ENCODE peak calls at places on chromosome 10, in six cellular contexts. One of them, this sample, is unnamed.

GRCh38 chr10:51590802-51591201 is 108.6 kb downstream of the CSTF2T start:
- DNase-seq in astrocyte: no peak
- DNase-seq in osteocyte: no peak
- DNase-seq in RWPE1: no peak
- DNase-seq in CD4-positive, alpha-beta T cell: no peak
- DNase-seq in CD8-positive, alpha-beta T cell: no peak
- DNase-seq in this sample: no peak

GRCh38 chr10:6218692-6219493 is 16.2 kb downstream of the PFKFB3 start:
- DNase-seq in CD8-positive, alpha-beta T cell: no peak
- DNase-seq in RWPE1: peak
- DNase-seq in CD4-positive, alpha-beta T cell: no peak
- DNase-seq in osteocyte: no peak
- DNase-seq in astrocyte: peak
- DNase-seq in this sample: no peak

GRCh38 chr10:30493609-30494530 is 59.9 kb downstream of the MAP3K8 start:
- DNase-seq in osteocyte: no peak
- DNase-seq in RWPE1: no peak
- DNase-seq in CD4-positive, alpha-beta T cell: no peak
- DNase-seq in astrocyte: peak
- DNase-seq in CD8-positive, alpha-beta T cell: no peak
- DNase-seq in this sample: no peak

GRCh38 chr10:108411181-108411580 is 1246.7 kb upstream of the SORCS1 start:
- DNase-seq in astrocyte: no peak
- DNase-seq in CD4-positive, alpha-beta T cell: no peak
- DNase-seq in RWPE1: no peak
- DNase-seq in osteocyte: no peak
- DNase-seq in CD8-positive, alpha-beta T cell: no peak
- DNase-seq in this sample: no peak

GRCh38 chr10:132376394-132376851 is 20.6 kb upstream of the PWWP2B start:
- DNase-seq in RWPE1: no peak
- DNase-seq in CD8-positive, alpha-beta T cell: no peak
- DNase-seq in CD4-positive, alpha-beta T cell: no peak
- DNase-seq in astrocyte: no peak
- DNase-seq in osteocyte: no peak
- DNase-seq in this sample: no peak

GRCh38 chr10:84188815-84189214 is 5.5 kb upstream of the CDHR1 start:
- DNase-seq in CD8-positive, alpha-beta T cell: no peak
- DNase-seq in osteocyte: no peak
- DNase-seq in CD4-positive, alpha-beta T cell: no peak
- DNase-seq in astrocyte: no peak
- DNase-seq in RWPE1: no peak
- DNase-seq in this sample: no peak

GRCh38 chr10:43857206-43857952 is 208.7 kb upstream of the ZNF32 start:
- DNase-seq in osteocyte: no peak
- DNase-seq in RWPE1: no peak
- DNase-seq in CD4-positive, alpha-beta T cell: no peak
- DNase-seq in astrocyte: peak
- DNase-seq in CD8-positive, alpha-beta T cell: peak
- DNase-seq in this sample: no peak

GRCh38 chr10:100725041-100725440 is 20.3 kb upstream of the PAX2 start:
- DNase-seq in RWPE1: no peak
- DNase-seq in CD8-positive, alpha-beta T cell: no peak
- DNase-seq in osteocyte: no peak
- DNase-seq in astrocyte: peak
- DNase-seq in CD4-positive, alpha-beta T cell: no peak
- DNase-seq in this sample: peak

GRCh38 chr10:35765039-35765662 is 123.1 kb upstream of the FZD8 start:
- DNase-seq in RWPE1: no peak
- DNase-seq in CD4-positive, alpha-beta T cell: no peak
- DNase-seq in astrocyte: no peak
- DNase-seq in osteocyte: no peak
- DNase-seq in CD8-positive, alpha-beta T cell: no peak
- DNase-seq in this sample: no peak

GRCh38 chr10:113007821-113008220 is 57.8 kb downstream of the TCF7L2 start:
- DNase-seq in CD8-positive, alpha-beta T cell: no peak
- DNase-seq in CD4-positive, alpha-beta T cell: no peak
- DNase-seq in RWPE1: no peak
- DNase-seq in astrocyte: no peak
- DNase-seq in osteocyte: no peak
- DNase-seq in this sample: no peak

GRCh38 chr10:109696981-109697775 is 226.1 kb downstream of the XPNPEP1 start:
- DNase-seq in RWPE1: no peak
- DNase-seq in astrocyte: no peak
- DNase-seq in CD8-positive, alpha-beta T cell: no peak
- DNase-seq in osteocyte: no peak
- DNase-seq in CD4-positive, alpha-beta T cell: no peak
- DNase-seq in this sample: no peak

GRCh38 chr10:28984431-28984830 is 304.4 kb upstream of the LYZL1 start:
- DNase-seq in osteocyte: no peak
- DNase-seq in astrocyte: peak
- DNase-seq in CD8-positive, alpha-beta T cell: no peak
- DNase-seq in CD4-positive, alpha-beta T cell: no peak
- DNase-seq in RWPE1: peak
- DNase-seq in this sample: no peak

GRCh38 chr10:86693721-86694369 is 25.5 kb downstream of the LDB3 start:
- DNase-seq in RWPE1: peak
- DNase-seq in CD4-positive, alpha-beta T cell: peak
- DNase-seq in osteocyte: no peak
- DNase-seq in CD8-positive, alpha-beta T cell: peak
- DNase-seq in astrocyte: peak
- DNase-seq in this sample: peak

GRCh38 chr10:118587881-118588651 is 7.4 kb downstream of the PRLHR start:
- DNase-seq in CD4-positive, alpha-beta T cell: no peak
- DNase-seq in astrocyte: no peak
- DNase-seq in CD8-positive, alpha-beta T cell: no peak
- DNase-seq in osteocyte: no peak
- DNase-seq in RWPE1: no peak
- DNase-seq in this sample: no peak

GRCh38 chr10:131011936-131012640 is 299.4 kb downstream of the TCERG1L start:
- DNase-seq in RWPE1: no peak
- DNase-seq in astrocyte: no peak
- DNase-seq in CD8-positive, alpha-beta T cell: no peak
- DNase-seq in osteocyte: no peak
- DNase-seq in CD4-positive, alpha-beta T cell: no peak
- DNase-seq in this sample: no peak

GRCh38 chr10:75395171-75395954 is 6.2 kb downstream of the ZNF503 start:
- DNase-seq in CD8-positive, alpha-beta T cell: no peak
- DNase-seq in osteocyte: peak
- DNase-seq in CD4-positive, alpha-beta T cell: no peak
- DNase-seq in RWPE1: no peak
- DNase-seq in astrocyte: no peak
- DNase-seq in this sample: peak

GRCh38 chr10:110739811-110740271 is 95.7 kb downstream of the RBM20 start:
- DNase-seq in osteocyte: no peak
- DNase-seq in astrocyte: no peak
- DNase-seq in CD8-positive, alpha-beta T cell: no peak
- DNase-seq in CD4-positive, alpha-beta T cell: no peak
- DNase-seq in RWPE1: no peak
- DNase-seq in this sample: no peak

GRCh38 chr10:107914450-107915276 is 750.2 kb upstream of the SORCS1 start:
- DNase-seq in RWPE1: peak
- DNase-seq in osteocyte: no peak
- DNase-seq in astrocyte: no peak
- DNase-seq in CD8-positive, alpha-beta T cell: no peak
- DNase-seq in CD4-positive, alpha-beta T cell: no peak
- DNase-seq in this sample: peak

GRCh38 chr10:62377966-62378365 is 3.8 kb downstream of the ZNF365 start:
- DNase-seq in CD4-positive, alpha-beta T cell: no peak
- DNase-seq in astrocyte: no peak
- DNase-seq in CD8-positive, alpha-beta T cell: no peak
- DNase-seq in osteocyte: no peak
- DNase-seq in RWPE1: no peak
- DNase-seq in this sample: no peak

GRCh38 chr10:116190883-116191282 is 82.1 kb downstream of the GFRA1 start:
- DNase-seq in RWPE1: no peak
- DNase-seq in osteocyte: no peak
- DNase-seq in CD4-positive, alpha-beta T cell: no peak
- DNase-seq in astrocyte: no peak
- DNase-seq in CD8-positive, alpha-beta T cell: no peak
- DNase-seq in this sample: no peak

GRCh38 chr10:110447886-110448285 is 49.8 kb upstream of the DUSP5 start:
- DNase-seq in astrocyte: no peak
- DNase-seq in CD8-positive, alpha-beta T cell: no peak
- DNase-seq in RWPE1: no peak
- DNase-seq in osteocyte: no peak
- DNase-seq in CD4-positive, alpha-beta T cell: no peak
- DNase-seq in this sample: no peak

GRCh38 chr10:69413221-69413865 is 3.4 kb downstream of the TACR2 start:
- DNase-seq in CD4-positive, alpha-beta T cell: no peak
- DNase-seq in osteocyte: no peak
- DNase-seq in astrocyte: peak
- DNase-seq in CD8-positive, alpha-beta T cell: no peak
- DNase-seq in RWPE1: peak
- DNase-seq in this sample: no peak
- TF ChIP-seq CTCF in CD4-positive, alpha-beta T cell: peak
- TF ChIP-seq CTCF in osteocyte: peak
- TF ChIP-seq CTCF in astrocyte: peak
- TF ChIP-seq CTCF in CD8-positive, alpha-beta T cell: peak
- TF ChIP-seq CTCF in RWPE1: peak
- TF ChIP-seq CTCF in this sample: peak

GRCh38 chr10:96130326-96130758 is 245 bp downstream of the ZNF518A start:
- DNase-seq in CD8-positive, alpha-beta T cell: peak
- DNase-seq in CD4-positive, alpha-beta T cell: peak
- DNase-seq in astrocyte: peak
- DNase-seq in osteocyte: peak
- DNase-seq in RWPE1: peak
- DNase-seq in this sample: peak
- TF ChIP-seq CTCF in CD8-positive, alpha-beta T cell: no peak
- TF ChIP-seq CTCF in CD4-positive, alpha-beta T cell: no peak
- TF ChIP-seq CTCF in astrocyte: no peak
- TF ChIP-seq CTCF in osteocyte: no peak
- TF ChIP-seq CTCF in RWPE1: no peak
- TF ChIP-seq CTCF in this sample: no peak

GRCh38 chr10:14244147-14244546 is 86.6 kb downstream of the FRMD4A start:
- DNase-seq in osteocyte: no peak
- DNase-seq in astrocyte: no peak
- DNase-seq in CD4-positive, alpha-beta T cell: no peak
- DNase-seq in RWPE1: no peak
- DNase-seq in CD8-positive, alpha-beta T cell: no peak
- DNase-seq in this sample: no peak
- TF ChIP-seq CTCF in osteocyte: no peak
- TF ChIP-seq CTCF in astrocyte: no peak
- TF ChIP-seq CTCF in CD4-positive, alpha-beta T cell: no peak
- TF ChIP-seq CTCF in RWPE1: no peak
- TF ChIP-seq CTCF in CD8-positive, alpha-beta T cell: no peak
- TF ChIP-seq CTCF in this sample: no peak

DNA sequence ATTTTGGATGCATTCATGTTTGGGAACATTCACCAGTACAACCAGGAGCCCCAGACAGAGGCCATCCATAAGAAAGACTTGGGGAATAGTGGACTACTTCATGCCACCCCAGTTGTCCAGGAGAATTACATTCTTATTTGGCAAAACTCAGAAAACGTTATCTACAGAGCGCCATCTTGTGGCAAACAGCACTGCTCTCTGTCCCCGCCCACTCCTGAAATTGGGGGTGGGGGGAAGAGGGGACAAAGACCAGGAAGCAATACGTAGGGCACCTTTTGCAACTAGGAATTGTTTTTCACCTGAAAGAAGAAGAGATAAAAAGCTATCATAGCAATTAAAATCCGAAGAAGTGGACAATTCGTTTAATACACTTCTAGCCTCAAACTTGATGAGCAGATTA is 134.6 kb upstream of the MGMT start:
- DNase-seq in CD4-positive, alpha-beta T cell: no peak
- DNase-seq in RWPE1: no peak
- DNase-seq in CD8-positive, alpha-beta T cell: no peak
- DNase-seq in osteocyte: no peak
- DNase-seq in astrocyte: no peak
- DNase-seq in this sample: no peak
- TF ChIP-seq CTCF in CD4-positive, alpha-beta T cell: peak
- TF ChIP-seq CTCF in RWPE1: no peak
- TF ChIP-seq CTCF in CD8-positive, alpha-beta T cell: peak
- TF ChIP-seq CTCF in osteocyte: no peak
- TF ChIP-seq CTCF in astrocyte: no peak
- TF ChIP-seq CTCF in this sample: peak

DNA sequence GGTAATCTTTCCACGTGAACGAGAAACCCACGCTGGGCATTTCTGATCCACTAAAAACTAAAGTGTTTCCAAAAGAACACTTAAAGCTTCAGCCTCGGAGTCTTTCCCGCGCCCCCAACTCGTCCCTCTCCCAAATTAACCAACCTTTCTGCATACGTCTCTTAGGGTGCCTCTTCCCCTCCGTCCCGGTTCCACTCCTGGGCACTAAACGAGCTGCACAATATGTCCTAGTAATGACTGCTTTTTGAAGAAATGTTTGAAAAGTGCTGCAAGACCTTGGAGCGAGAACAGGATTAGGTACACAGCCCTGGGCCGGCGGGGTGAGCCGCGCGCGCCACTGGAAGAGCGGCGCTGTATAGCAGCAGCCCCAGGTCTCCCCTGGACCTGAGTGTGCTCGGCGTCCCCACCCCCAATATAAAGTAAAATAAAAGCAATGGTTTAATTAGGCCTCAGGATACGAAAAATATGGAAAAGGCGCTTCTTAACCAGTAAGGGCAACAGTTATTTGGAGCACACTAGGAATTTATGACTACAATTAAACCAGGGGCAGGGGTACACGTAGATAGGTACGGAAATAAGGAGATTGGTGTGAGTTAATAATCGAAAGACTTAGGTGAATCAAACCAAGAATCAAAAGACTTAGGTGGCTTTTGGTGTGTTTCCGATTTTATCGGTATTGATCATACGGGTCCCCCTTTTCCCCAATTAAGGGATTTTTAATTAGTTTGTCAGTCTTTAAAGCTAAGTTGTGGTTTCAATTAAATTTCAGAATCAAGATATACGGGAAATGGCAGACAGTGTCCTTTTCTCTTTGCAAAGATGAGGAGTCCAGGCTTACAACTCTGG is 1.9 kb downstream of the TET1 start:
- DNase-seq in RWPE1: no peak
- DNase-seq in osteocyte: no peak
- DNase-seq in astrocyte: no peak
- DNase-seq in CD8-positive, alpha-beta T cell: no peak
- DNase-seq in CD4-positive, alpha-beta T cell: no peak
- DNase-seq in this sample: peak
- TF ChIP-seq CTCF in RWPE1: no peak
- TF ChIP-seq CTCF in osteocyte: no peak
- TF ChIP-seq CTCF in astrocyte: no peak
- TF ChIP-seq CTCF in CD8-positive, alpha-beta T cell: no peak
- TF ChIP-seq CTCF in CD4-positive, alpha-beta T cell: no peak
- TF ChIP-seq CTCF in this sample: no peak

DNA sequence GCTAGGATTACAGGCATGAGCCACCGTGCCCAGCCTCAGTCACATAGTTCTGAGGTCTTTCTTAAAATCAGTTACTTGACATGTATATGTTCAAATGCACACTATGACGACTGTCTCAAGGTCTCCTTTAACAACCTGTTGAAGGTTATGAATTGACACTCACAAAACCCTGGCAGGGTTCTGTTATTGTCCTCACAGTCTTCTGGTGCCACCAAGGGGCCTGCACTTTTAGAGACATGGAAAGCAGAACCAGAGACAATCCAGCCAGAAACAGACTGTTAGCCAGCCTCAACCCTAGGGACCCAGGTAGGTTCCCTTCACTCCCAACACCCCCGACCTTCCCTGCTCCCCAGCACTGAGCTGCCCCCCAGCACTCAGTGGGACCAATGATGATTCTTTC is 26.4 kb downstream of the TEX36 start:
- DNase-seq in CD4-positive, alpha-beta T cell: no peak
- DNase-seq in RWPE1: no peak
- DNase-seq in osteocyte: no peak
- DNase-seq in CD8-positive, alpha-beta T cell: no peak
- DNase-seq in astrocyte: no peak
- DNase-seq in this sample: no peak
- TF ChIP-seq CTCF in CD4-positive, alpha-beta T cell: no peak
- TF ChIP-seq CTCF in RWPE1: no peak
- TF ChIP-seq CTCF in osteocyte: no peak
- TF ChIP-seq CTCF in CD8-positive, alpha-beta T cell: no peak
- TF ChIP-seq CTCF in astrocyte: no peak
- TF ChIP-seq CTCF in this sample: no peak